ENCODE peak calls at places on chromosomes 13 and 19, in four cellular contexts. W, A, I and P are unnamed samples.

GRCh38 chr13:21130116-21130515 is 46.2 kb downstream of the SKA3 start:
- DNase-seq in W (no peak), A (no peak), I (no peak), P (no peak)

GRCh38 chr19:47158879-47159509 is 28.4 kb downstream of the SAE1 start:
- DNase-seq in W (no peak), A (no peak), I (no peak), P (no peak)

GRCh38 chr19:33528404-33528803 is 6.8 kb upstream of the PEPD start:
- DNase-seq in W (no peak), A (no peak), I (no peak), P (no peak)

GRCh38 chr13:51153527-51153926 is 42.5 kb upstream of the C13orf42 start:
- DNase-seq in W (no peak), A (no peak), I (no peak), P (no peak)

GRCh38 chr19:52896431-52897148 is 845 bp downstream of the ZNF320 start:
- DNase-seq in W (peak; percentile 38), A (peak; percentile 57), I (no peak), P (peak; percentile 3)

GRCh38 chr13:43054803-43055802 is 31.7 kb downstream of the DNAJC15 start:
- DNase-seq in W (no peak), A (no peak), I (no peak), P (peak; percentile 55)

GRCh38 chr13:33446821-33447481 is 161.4 kb upstream of the STARD13 start:
- DNase-seq in W (peak; percentile 20), A (peak; percentile 62), I (no peak), P (no peak)

GRCh38 chr13:41613471-41613870 is 156.1 kb downstream of the RGCC start:
- DNase-seq in W (no peak), A (no peak), I (no peak), P (no peak)

GRCh38 chr13:40017662-40018262 is 362.3 kb downstream of the COG6 start:
- DNase-seq in W (no peak), A (no peak), I (no peak), P (no peak)

GRCh38 chr13:40819797-40820315 is 30.4 kb downstream of the SLC25A15 start:
- DNase-seq in W (no peak), A (no peak), I (no peak), P (no peak)

GRCh38 chr13:45367358-45367757 is 26.4 kb upstream of the TPT1 start:
- DNase-seq in W (no peak), A (peak; percentile 72), I (peak; percentile 56), P (peak; percentile 77)

GRCh38 chr13:23477096-23477495 is 43.6 kb upstream of the SACS start:
- DNase-seq in W (no peak), A (no peak), I (no peak), P (no peak)

GRCh38 chr13:23147264-23147663 is 33.5 kb upstream of the SGCG start:
- DNase-seq in W (no peak), A (no peak), I (no peak), P (no peak)

GRCh38 chr13:37708101-37708500 is 109.5 kb upstream of the POSTN start:
- DNase-seq in W (no peak), A (no peak), I (no peak), P (no peak)

GRCh38 chr13:44312898-44313551 is 60.6 kb upstream of the SERP2 start:
- DNase-seq in W (no peak), A (no peak), I (no peak), P (no peak)

GRCh38 chr19:14352526-14352925 is 28.7 kb upstream of the ADGRE5 start:
- DNase-seq in W (no peak), A (no peak), I (no peak), P (no peak)

GRCh38 chr13:59425211-59425721 is 738.5 kb downstream of the DIAPH3 start:
- DNase-seq in W (no peak), A (no peak), I (no peak), P (no peak)

GRCh38 chr19:7280940-7281666 is 13.1 kb downstream of the INSR start:
- DNase-seq in W (no peak), A (no peak), I (no peak), P (no peak)

GRCh38 chr13:72970956-72971355 is 87.8 kb upstream of the KLF5 start:
- DNase-seq in W (no peak), A (no peak), I (no peak), P (no peak)

GRCh38 chr19:13881231-13881691 is 4.3 kb downstream of the NANOS3 start:
- DNase-seq in W (no peak), A (no peak), I (no peak), P (no peak)

GRCh38 chr13:64075543-64076271 is 2660.1 kb upstream of the PCDH20 start:
- DNase-seq in W (peak; percentile 6), A (peak; percentile 18), I (no peak), P (no peak)

GRCh38 chr13:38590796-38591507 is 95.9 kb upstream of the FREM2 start:
- DNase-seq in W (no peak), A (peak; percentile 56), I (no peak), P (no peak)

GRCh38 chr13:75226755-75227435 is 255.1 kb downstream of the TBC1D4 start:
- DNase-seq in W (no peak), A (no peak), I (no peak), P (no peak)

GRCh38 chr19:45952691-45953505 is 20.8 kb downstream of the NOVA2 start:
- DNase-seq in W (peak; percentile 66), A (peak; percentile 35), I (no peak), P (no peak)

GRCh38 chr13:34308725-34309124 is 490.8 kb downstream of the RFC3 start:
- DNase-seq in W (no peak), A (no peak), I (no peak), P (no peak)

GRCh38 chr13:50518791-50519201 is 324.7 kb downstream of the DLEU7 start:
- DNase-seq in W (no peak), A (no peak), I (no peak), P (no peak)

GRCh38 chr13:30520571-30520970 is 54.8 kb upstream of the HMGB1 start:
- DNase-seq in W (no peak), A (no peak), I (no peak), P (no peak)

GRCh38 chr13:49248433-49249002 is 793 bp downstream of the CDADC1 start:
- DNase-seq in W (no peak), A (no peak), I (no peak), P (peak; percentile 17)